ENCODE peak calls at places on chromosomes 2 and 18, in five cellular contexts. E is A549, M is K562, S is endothelial cell of umbilical vein, W is HepG2. P is an unnamed sample.

GRCh38 chr18:77765468-77765867 is 515.8 kb downstream of the GALR1 start:
- DNase-seq in E (peak; percentile 10), M (peak; percentile 47), S (no peak), W (peak; percentile 11), P (peak; percentile 71)

GRCh38 chr2:162107361-162107901 is 33.4 kb upstream of the DPP4 start:
- DNase-seq in E (no peak), M (no peak), S (no peak), W (peak; percentile 80), P (no peak)

GRCh38 chr2:141065042-141065441 is 1065.8 kb downstream of the LRP1B start:
- DNase-seq in E (no peak), M (no peak), S (no peak), W (no peak), P (no peak)

GRCh38 chr18:33755918-33756590 is 178.0 kb downstream of the ASXL3 start:
- DNase-seq in E (peak; percentile 3), M (no peak), S (peak; percentile 5), W (no peak), P (peak; percentile 23)

GRCh38 chr2:36597003-36597531 is 901 bp downstream of the FEZ2 start:
- DNase-seq in E (no peak), M (no peak), S (no peak), W (no peak), P (no peak)

GRCh38 chr2:24477229-24477628 is 13.8 kb upstream of the NCOA1 start:
- DNase-seq in E (no peak), M (peak; percentile 49), S (no peak), W (no peak), P (no peak)

GRCh38 chr2:3465844-3466481 is 53.4 kb downstream of the ADI1 start:
- DNase-seq in E (peak; percentile 34), M (no peak), S (no peak), W (peak; percentile 99), P (no peak)

GRCh38 chr2:202771741-202772470 is 99.7 kb downstream of the ICA1L start:
- DNase-seq in E (no peak), M (no peak), S (no peak), W (no peak), P (no peak)

GRCh38 chr2:162480067-162480466 is 136.1 kb downstream of the GCA start:
- DNase-seq in E (no peak), M (no peak), S (no peak), W (no peak), P (no peak)

GRCh38 chr2:180291552-180292421 is 284.7 kb upstream of the CWC22 start:
- DNase-seq in E (peak; percentile 4), M (no peak), S (no peak), W (no peak), P (no peak)

GRCh38 chr2:242038928-242039341 is 169.4 kb downstream of the RTP5 start:
- DNase-seq in E (no peak), M (no peak), S (no peak), W (no peak), P (no peak)

GRCh38 chr2:29560566-29560965 is 360.8 kb downstream of the ALK start:
- DNase-seq in E (no peak), M (no peak), S (no peak), W (no peak), P (no peak)

GRCh38 chr2:204551464-204551863 is 6.2 kb downstream of the PARD3B start:
- DNase-seq in E (no peak), M (no peak), S (no peak), W (no peak), P (no peak)
- H3K4me2 ChIP-seq in E (no peak overlapping the region), M (no peak overlapping the region), S (no peak overlapping the region), W (no peak overlapping the region), P (no peak overlapping the region)

DNA sequence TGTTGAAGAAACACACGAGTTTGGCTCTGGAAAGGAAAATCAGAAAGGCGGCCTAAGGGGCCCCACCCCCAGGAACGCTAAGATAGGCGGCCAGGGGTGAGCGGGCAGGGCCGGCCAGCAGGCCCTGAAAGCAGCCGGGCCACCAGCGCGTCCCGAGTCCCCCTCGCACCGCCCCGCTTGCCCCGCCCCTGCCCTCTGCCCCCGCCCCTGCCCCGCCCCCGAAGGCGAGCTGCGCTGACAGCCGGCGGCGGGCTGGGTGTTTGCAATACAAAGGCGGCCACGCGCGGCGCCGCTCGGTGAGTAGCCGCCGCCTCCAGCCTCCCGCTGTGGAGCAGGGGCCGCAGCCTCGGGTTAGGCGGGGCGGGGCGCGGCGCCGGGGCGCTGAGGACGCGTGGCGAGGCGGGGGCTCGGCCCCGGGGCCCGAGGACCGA is at the start of gene LPIN1:
- DNase-seq in E (peak; percentile 86), M (peak; percentile 92), S (peak; percentile 71), W (peak; percentile 70), P (peak; percentile 44)
- TF ChIP-seq POLR2A in E (peak; percentile 55), M (no peak), S (peak; percentile 91), W (peak; percentile 30), P (no peak)

GRCh38 chr2:67130526-67131309 is 266.4 kb upstream of the ETAA1 start:
- DNase-seq in E (no peak), M (no peak), S (peak; percentile 94), W (no peak), P (no peak)
- TF ChIP-seq JUN in E (no peak), M (no peak), S (peak; percentile 17), W (no peak), P (no peak)

DNA sequence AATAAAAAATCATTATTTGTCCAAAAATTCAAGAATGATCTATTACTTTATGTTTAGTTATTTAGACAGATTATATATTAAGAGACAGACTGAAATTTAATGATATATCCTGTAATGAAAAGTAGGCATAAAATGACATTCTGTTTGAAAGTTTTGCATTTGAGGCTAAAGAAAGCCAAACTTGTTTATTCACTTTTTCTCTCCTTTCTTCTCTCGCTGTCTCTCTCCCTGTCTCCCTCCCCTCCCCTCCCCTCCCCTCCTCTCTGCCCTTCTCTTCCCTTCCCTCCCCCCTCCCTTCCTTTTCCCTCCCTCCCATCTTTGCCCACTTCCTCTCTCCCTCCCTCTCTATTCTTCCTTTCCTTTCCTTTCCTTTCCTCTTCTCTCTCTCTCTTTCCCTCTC is 270.6 kb downstream of the MYT1L start:
- DNase-seq in E (no peak), M (no peak), S (no peak), W (no peak), P (no peak)
- H3K4me2 ChIP-seq in E (no peak overlapping the region), M (no peak overlapping the region), S (no peak overlapping the region), W (no peak overlapping the region), P (no peak overlapping the region)

GRCh38 chr2:65432227-65433190 is at the start of gene SPRED2:
- DNase-seq in E (peak; percentile 81), M (peak; percentile 97), S (peak; percentile 90), W (peak; percentile 96), P (peak; percentile 84)
- TF ChIP-seq POLR2A in E (peak; percentile 41), M (peak; percentile 79), S (peak; percentile 53), W (peak; percentile 82), P (no peak)

GRCh38 chr2:64403426-64403825 is 50.5 kb upstream of the LGALSL start:
- DNase-seq in E (no peak), M (no peak), S (no peak), W (no peak), P (no peak)

GRCh38 chr2:64400733-64401500 is 53.0 kb upstream of the LGALSL start:
- DNase-seq in E (no peak), M (no peak), S (no peak), W (peak; percentile 60), P (no peak)

GRCh38 chr2:64400103-64400728 is 53.7 kb upstream of the LGALSL start:
- DNase-seq in E (no peak), M (no peak), S (no peak), W (peak; percentile 60), P (no peak)

GRCh38 chr2:64402876-64403275 is 51.1 kb upstream of the LGALSL start:
- DNase-seq in E (no peak), M (peak; percentile 11), S (peak; percentile 55), W (no peak), P (no peak)

GRCh38 chr2:64401501-64401880 is 52.5 kb upstream of the LGALSL start:
- DNase-seq in E (no peak), M (no peak), S (no peak), W (no peak), P (no peak)
- TF ChIP-seq JUN in E (no peak), M (no peak), S (no peak), W (no peak), P (no peak)

GRCh38 chr2:75752828-75753227 is 42.1 kb upstream of the GCFC2 start:
- DNase-seq in E (no peak), M (no peak), S (no peak), W (no peak), P (no peak)

GRCh38 chr2:75751824-75752468 is 41.2 kb upstream of the GCFC2 start:
- DNase-seq in E (no peak), M (no peak), S (no peak), W (no peak), P (no peak)

GRCh38 chr2:75751360-75751759 is 40.6 kb upstream of the GCFC2 start:
- DNase-seq in E (no peak), M (no peak), S (no peak), W (no peak), P (no peak)
- H3K4me2 ChIP-seq in E (no peak overlapping the region), M (no peak overlapping the region), S (no peak overlapping the region), W (no peak overlapping the region), P (no peak overlapping the region)